ENCODE peak calls at places on chromosomes 5 and 9, in six cellular contexts. W is fibroblast of lung, G is astrocyte, L is cardiac muscle cell, O is adipocyte, C is right lobe of liver. J is an unnamed sample. For H3K36me3, the result is how much of the 10 kb centered on the place peaks cover.

GRCh38 chr5:115766608-115767007 is 49.9 kb downstream of the CDO1 start:
- DNase-seq in C (no peak), O (no peak), G (no peak), L (no peak), W (no peak), J (no peak)

GRCh38 chr9:34588671-34589370 is 703 bp downstream of the CNTFR start:
- DNase-seq in C (no peak), W (no peak), O (peak), L (no peak), G (no peak), J (no peak)

GRCh38 chr9:89592963-89593775 is 11.6 kb upstream of the GADD45G start:
- DNase-seq in W (peak), C (no peak), L (peak), G (peak), O (peak), J (peak)

GRCh38 chr5:1831677-1832313 is 30.6 kb downstream of the NDUFS6 start:
- DNase-seq in L (no peak), C (no peak), W (no peak), O (no peak), G (no peak), J (no peak)

GRCh38 chr5:25568989-25569625 is 924.3 kb upstream of the CDH10 start:
- DNase-seq in L (no peak), C (no peak), O (no peak), G (no peak), W (no peak), J (no peak)

GRCh38 chr9:136527721-136528710 is 17.8 kb downstream of the NOTCH1 start:
- DNase-seq in W (no peak), L (no peak), G (no peak), C (no peak), O (peak), J (no peak)

GRCh38 chr5:92980491-92980890 is 600.5 kb downstream of the NR2F1-AS1 start:
- DNase-seq in C (no peak), O (peak), G (peak), L (no peak), W (no peak), J (no peak)

GRCh38 chr5:170081616-170082015 is 24.1 kb upstream of the FOXI1 start:
- DNase-seq in G (no peak), W (no peak), C (no peak), L (no peak), O (no peak), J (no peak)

GRCh38 chr5:172612771-172613170 is 28.3 kb upstream of the NEURL1B start:
- DNase-seq in W (no peak), G (no peak), C (no peak), L (no peak), O (no peak), J (no peak)

GRCh38 chr9:72327631-72328030 is 37.4 kb downstream of the ZFAND5 start:
- DNase-seq in G (no peak), L (no peak), W (no peak), C (no peak), O (no peak), J (no peak)

GRCh38 chr5:139131062-139131856 is 66.9 kb downstream of the SIL1 start:
- DNase-seq in L (peak), O (no peak), W (peak), G (peak), C (no peak), J (peak)

GRCh38 chr9:93022721-93023520 is 35.6 kb upstream of the SUSD3 start:
- DNase-seq in L (no peak), O (no peak), W (no peak), G (no peak), C (no peak), J (no peak)

GRCh38 chr5:43074987-43075318 is 34.8 kb upstream of the ANXA2R start:
- DNase-seq in L (no peak), C (no peak), O (no peak), G (no peak), W (no peak), J (no peak)

GRCh38 chr9:76557674-76558073 is 98.7 kb downstream of the GCNT1 start:
- DNase-seq in O (no peak), G (no peak), W (no peak), L (no peak), C (no peak), J (peak)

GRCh38 chr9:100324594-100325200 is 28.0 kb downstream of the TEX10 start:
- DNase-seq in C (no peak), G (peak), W (peak), L (peak), O (peak), J (no peak)

GRCh38 chr5:86866036-86866435 is 248.3 kb downstream of the COX7C start:
- DNase-seq in L (no peak), G (no peak), C (no peak), O (no peak), W (no peak), J (peak)

GRCh38 chr5:154194348-154195329 is 4.1 kb downstream of the GALNT10 start:
- DNase-seq in G (peak), O (peak), C (no peak), W (peak), L (peak), J (peak)

GRCh38 chr5:673837-674629 is 19.1 kb downstream of the TPPP start:
- DNase-seq in O (no peak), C (peak), G (no peak), L (no peak), W (no peak), J (no peak)

GRCh38 chr5:671459-672328 is 21.5 kb downstream of the TPPP start:
- DNase-seq in C (peak), O (peak), G (no peak), W (peak), L (peak), J (peak)

GRCh38 chr5:674630-675011 is 18.5 kb downstream of the TPPP start:
- DNase-seq in W (no peak), C (no peak), G (no peak), L (no peak), O (no peak), J (no peak)

GRCh38 chr5:672329-673139 is 20.6 kb downstream of the TPPP start:
- DNase-seq in L (peak), W (peak), C (peak), O (peak), G (peak), J (peak)

DNA sequence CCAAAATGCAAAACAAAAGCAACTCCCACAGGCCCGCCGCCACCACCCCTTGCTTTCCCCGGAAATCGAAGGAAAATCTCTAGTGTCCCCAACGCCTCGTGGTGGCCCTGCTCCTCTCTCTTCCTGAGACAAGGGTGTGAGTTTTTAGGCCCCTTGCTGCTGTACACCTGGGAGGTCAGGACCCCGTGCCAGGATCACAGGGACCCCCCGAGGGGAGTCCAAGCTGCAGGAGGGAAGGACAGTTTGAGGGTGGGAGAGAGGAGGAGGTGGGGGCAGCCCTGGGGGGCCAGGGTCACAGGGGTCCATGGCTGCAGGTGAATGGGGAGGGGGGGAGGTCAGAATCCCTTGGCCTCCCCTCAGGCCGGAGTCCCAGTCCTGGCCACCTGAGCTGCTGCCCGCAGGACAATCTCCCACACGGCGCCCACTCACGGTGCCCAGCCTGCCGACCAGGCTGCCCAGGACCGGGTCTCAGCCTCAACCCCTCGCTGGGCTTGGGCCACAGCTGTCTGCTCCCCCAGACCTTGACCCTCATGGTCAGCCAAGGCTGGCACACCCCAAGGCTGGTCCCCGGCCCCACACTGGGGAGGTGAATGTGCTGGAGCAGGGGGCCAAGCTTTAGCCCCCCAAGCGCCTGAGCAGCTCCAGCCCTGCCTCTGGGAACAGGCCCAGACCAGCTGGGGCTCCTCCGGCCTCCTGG is 19.9 kb downstream of the TPPP start:
- DNase-seq in O (no peak), C (no peak), W (no peak), G (no peak), L (no peak), J (no peak)
- H3K4me3 ChIP-seq in O (no peak), C (no peak), W (peak), G (no peak), L (no peak), J (no peak)

DNA sequence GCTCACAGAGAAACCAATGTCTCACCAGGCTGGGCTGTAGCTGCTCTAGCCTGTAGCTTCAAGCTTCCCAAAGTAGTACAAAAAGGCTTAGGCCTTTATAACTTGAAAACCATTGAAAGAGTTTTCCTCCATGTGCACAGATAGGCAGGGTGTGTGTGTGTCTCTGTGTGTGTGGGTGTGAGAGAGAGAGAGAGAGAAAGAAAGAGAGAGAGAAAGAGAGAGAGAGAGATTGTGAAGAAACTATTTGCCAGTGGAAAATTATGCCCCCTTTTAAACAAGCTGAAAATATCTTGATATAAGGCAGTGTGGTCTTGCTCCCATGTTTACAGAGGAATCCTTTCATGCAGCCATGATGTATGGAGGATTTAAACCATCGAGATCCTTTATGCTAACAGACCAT is 17.9 kb upstream of the GDNF start:
- DNase-seq in G (no peak), C (no peak), W (no peak), O (no peak), L (no peak), J (no peak)
- H3K36me3 ChIP-seq in G (under half), C (under half), W (under half), O (under half), L (under half), J (under half)

GRCh38 chr5:140297283-140297682 is 5.6 kb downstream of the PFDN1 start:
- DNase-seq in W (no peak), G (no peak), C (no peak), L (no peak), O (no peak), J (no peak)

GRCh38 chr5:140294753-140295152 is 8.1 kb downstream of the PFDN1 start:
- DNase-seq in C (no peak), O (no peak), L (no peak), W (no peak), G (no peak), J (no peak)

GRCh38 chr5:140293091-140293996 is 9.6 kb downstream of the PFDN1 start:
- DNase-seq in W (peak), C (no peak), G (no peak), O (peak), L (no peak), J (no peak)

GRCh38 chr5:140296289-140296688 is 6.6 kb downstream of the PFDN1 start:
- DNase-seq in C (no peak), W (no peak), L (no peak), O (no peak), G (no peak), J (no peak)

DNA sequence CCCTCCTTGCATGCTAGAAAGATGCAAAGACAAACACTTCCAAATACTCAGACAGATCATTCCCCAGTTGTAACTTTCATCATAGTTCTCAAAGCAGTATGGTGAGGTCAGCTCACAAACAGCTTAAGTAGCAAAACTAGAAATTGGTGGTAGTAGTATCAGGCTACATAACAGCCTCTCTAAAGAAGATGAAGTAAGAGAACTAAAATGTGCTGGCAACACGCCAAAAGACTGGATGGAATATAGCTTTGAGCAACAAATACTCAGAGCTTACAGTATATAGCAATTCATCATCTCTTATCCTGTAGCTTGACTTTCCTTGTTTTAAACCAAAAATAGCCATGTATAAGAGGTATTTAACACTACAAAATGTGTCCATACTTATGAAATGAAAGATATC is 7.5 kb downstream of the PFDN1 start:
- DNase-seq in C (no peak), G (peak), W (peak), L (peak), O (peak), J (peak)
- H3K4me3 ChIP-seq in C (no peak), G (no peak), W (no peak), L (no peak), O (no peak), J (no peak)

GRCh38 chr5:146463446-146463845 is 16.3 kb downstream of the TCERG1 start:
- DNase-seq in O (no peak), L (no peak), W (no peak), C (no peak), G (no peak), J (no peak)
- H3K36me3 ChIP-seq in O (half or more), L (half or more), W (under half), C (under half), G (under half), J (half or more)

GRCh38 chr5:135570453-135570764 is 8.4 kb downstream of the CXCL14 start:
- DNase-seq in G (no peak), L (no peak), W (no peak), O (no peak), C (no peak), J (no peak)
- H3K4me3 ChIP-seq in G (no peak), L (no peak), W (no peak), O (no peak), C (no peak), J (no peak)

DNA sequence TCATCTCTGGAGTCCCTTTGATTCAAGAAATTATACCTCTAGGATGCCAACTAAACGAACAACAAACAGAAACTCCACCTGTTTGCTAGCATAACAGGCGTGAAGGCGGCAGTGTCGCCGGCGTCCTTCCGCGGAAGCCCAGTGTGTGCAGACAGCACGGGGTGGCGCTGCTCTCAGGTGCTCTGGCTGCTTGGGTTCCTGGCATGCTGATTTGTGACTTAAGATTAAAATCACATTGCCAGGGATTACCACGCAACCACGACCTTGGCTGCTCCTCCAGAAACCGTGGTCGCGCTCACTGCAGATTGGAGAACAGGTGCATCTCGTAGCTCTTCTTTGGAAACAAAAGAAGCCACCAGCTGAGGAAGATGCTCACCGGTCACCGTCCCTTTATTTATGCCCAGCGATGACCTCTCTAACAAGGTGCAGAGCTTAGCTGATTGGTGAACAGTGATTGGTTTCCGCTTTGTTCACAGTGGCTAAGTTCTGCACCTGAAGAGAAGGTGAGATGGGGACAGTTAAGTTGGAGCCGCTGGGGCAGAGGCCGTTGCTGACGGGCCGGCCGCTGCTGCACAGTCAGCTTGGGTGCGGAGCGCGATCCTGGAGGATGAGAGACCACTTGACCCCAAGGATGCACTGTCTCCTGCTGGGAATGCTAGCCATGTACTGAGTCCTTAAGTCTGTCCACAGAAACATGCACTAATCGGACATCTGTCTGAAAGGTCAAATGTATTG is 232.3 kb downstream of the FANCC start:
- DNase-seq in W (no peak), G (no peak), L (no peak), C (no peak), O (no peak), J (no peak)
- H3K36me3 ChIP-seq in W (half or more), G (half or more), L (under half), C (half or more), O (half or more), J (half or more)

GRCh38 chr9:133005221-133005760 is 25.5 kb upstream of the GTF3C5 start:
- DNase-seq in L (no peak), O (no peak), W (no peak), C (no peak), G (no peak), J (no peak)

GRCh38 chr9:133003071-133003461 is 24.6 kb downstream of the GFI1B start:
- DNase-seq in C (no peak), W (no peak), G (no peak), L (no peak), O (no peak), J (no peak)

GRCh38 chr9:133003671-133004090 is 25.2 kb downstream of the GFI1B start:
- DNase-seq in G (no peak), O (peak), C (no peak), W (no peak), L (no peak), J (no peak)

GRCh38 chr9:133005957-133006356 is 24.8 kb upstream of the GTF3C5 start:
- DNase-seq in W (no peak), L (no peak), G (no peak), O (no peak), C (no peak), J (no peak)

DNA sequence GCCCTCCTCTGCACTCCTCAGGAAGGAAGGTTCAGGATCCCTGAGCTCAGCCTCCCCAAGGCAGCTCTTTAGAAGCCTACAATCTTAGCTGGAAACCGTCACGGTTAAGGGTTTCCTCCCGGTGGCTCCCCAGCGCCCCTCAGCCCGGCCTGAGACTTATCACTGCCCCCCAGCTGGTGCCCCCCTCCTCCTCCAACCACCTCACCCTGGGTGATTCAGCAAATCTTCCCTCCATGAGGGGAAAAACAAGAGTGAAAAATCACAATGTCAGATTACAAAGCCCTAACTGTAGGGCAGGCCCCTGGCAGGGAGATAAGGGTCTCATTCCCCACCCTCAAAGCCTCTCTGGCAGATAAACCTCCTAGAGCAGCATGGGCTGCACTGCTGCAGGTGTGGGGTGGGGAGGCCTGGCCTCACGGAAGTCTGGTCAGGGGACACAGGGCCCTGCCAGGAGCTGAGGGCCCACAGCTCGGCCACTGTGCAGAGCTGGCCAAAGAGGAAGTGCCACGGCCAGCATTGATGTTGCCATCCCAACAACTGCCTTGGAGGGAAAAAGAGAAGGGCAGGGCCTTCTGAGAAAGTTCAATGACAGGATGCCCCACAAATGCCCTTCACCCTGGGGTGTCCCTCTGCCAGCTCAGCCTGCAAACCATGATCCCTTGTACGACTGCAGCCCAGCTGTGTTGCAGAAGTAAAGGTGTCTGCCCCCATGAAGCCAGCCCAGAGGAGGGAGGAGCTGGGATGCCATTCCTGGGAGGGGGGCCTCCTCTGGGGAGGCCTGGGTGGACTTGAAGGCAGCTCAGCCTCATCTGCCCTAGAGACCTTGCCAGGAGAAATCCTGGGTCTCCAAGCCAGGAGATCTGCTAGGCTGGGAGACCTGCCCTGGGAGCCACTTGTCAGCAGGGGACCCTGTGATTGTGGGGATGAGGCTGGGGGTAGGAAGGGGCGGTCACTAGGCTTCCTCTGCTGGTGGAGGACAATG is 25.9 kb downstream of the GFI1B start:
- DNase-seq in O (no peak), G (no peak), L (peak), W (no peak), C (no peak), J (no peak)
- H3K4me3 ChIP-seq in O (no peak), G (no peak), L (no peak), W (no peak), C (no peak), J (no peak)

GRCh38 chr9:121780177-121780576 is 128.7 kb downstream of the DAB2IP start:
- DNase-seq in W (no peak), G (no peak), C (no peak), O (no peak), L (no peak), J (no peak)
- H3K36me3 ChIP-seq in W (under half), G (under half), C (under half), O (under half), L (under half), J (under half)

DNA sequence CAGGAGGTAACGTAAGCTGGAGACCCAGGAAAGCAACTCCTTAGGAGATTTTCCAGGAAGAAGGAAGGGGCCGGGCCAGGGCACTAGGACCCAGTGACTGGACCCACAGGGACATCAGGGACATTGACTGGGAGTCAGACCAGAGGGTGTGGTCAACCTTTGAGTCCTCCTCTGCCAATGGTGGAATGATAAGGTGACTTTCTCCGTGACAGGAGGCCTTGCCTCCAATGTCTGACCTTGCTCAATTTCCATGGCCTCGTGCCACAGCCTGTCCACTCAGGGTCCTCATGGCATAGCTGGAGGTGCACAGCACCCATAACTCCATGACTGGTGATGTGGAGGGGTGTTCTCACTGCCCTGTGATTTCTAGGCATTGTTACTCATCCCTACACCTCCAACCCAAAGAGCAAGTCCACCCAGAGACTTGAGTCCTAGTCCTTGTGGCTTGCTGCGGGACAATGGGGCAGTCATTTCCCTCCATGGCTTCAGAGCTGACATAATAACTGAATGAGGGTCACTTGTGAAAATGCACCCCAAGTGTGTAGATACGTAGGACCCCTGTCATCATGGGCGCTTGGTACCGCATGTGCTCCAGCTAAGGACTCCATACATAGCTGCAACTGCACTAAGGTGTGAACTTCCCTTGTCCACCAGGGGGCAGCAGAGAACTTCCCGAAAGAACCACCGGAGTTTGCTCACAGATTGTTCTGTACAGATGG is 4.1 kb upstream of the AMBP start:
- DNase-seq in L (peak), O (peak), G (peak), C (peak), W (peak), J (peak)
- H3K4me3 ChIP-seq in L (no peak), O (no peak), G (no peak), C (peak), W (no peak), J (no peak)

J was measured in MG63.